ENCODE peak calls at places on chromosome 10, in five cellular contexts. R is activated naive CD8-positive, alpha-beta T cell treated with anti-CD3 and anti-CD28 coated beads for 36 hours; U is psoas muscle; K is stimulated activated CD4-positive, alpha-beta T cell treated with anti-CD3 and anti-CD28 coated beads, Interleukin-1b, Interleukin-23, amount 100 ng/mL, for 48 hours; Z is substantia nigra. H is an unnamed sample.

GRCh38 chr10:132506711-132507466 is 30.7 kb upstream of the INPP5A start:
- DNase-seq in Z (peak), K (no peak), U (peak), R (no peak), H (peak)

GRCh38 chr10:70481831-70482530 is 3.4 kb downstream of the PALD1 start:
- DNase-seq in U (peak), Z (peak), K (no peak), R (no peak), H (peak)

GRCh38 chr10:15744217-15744865 is 24.6 kb upstream of the ITGA8 start:
- DNase-seq in Z (peak), K (peak), U (no peak), R (peak), H (peak)

GRCh38 chr10:24382979-24383663 is 174.2 kb downstream of the KIAA1217 start:
- DNase-seq in K (no peak), Z (no peak), R (no peak), U (peak), H (no peak)

GRCh38 chr10:104315486-104315921 is 22.8 kb downstream of the ITPRIP start:
- DNase-seq in K (no peak), Z (no peak), R (no peak), U (peak), H (no peak)

GRCh38 chr10:78664929-78665525 is 403.7 kb upstream of the ZMIZ1 start:
- DNase-seq in K (no peak), R (no peak), Z (no peak), U (no peak), H (no peak)

GRCh38 chr10:131678171-131678570 is 222.6 kb upstream of the PPP2R2D start:
- DNase-seq in U (no peak), K (no peak), R (no peak), Z (no peak), H (no peak)

GRCh38 chr10:49115796-49116508 is 630 bp upstream of the VSTM4 start:
- DNase-seq in K (no peak), R (no peak), Z (no peak), U (no peak), H (no peak)

GRCh38 chr10:32412499-32412853 is 33.5 kb upstream of the CCDC7 start:
- DNase-seq in Z (no peak), U (no peak), K (no peak), R (no peak), H (no peak)

GRCh38 chr10:103192089-103192450 is 1.0 kb downstream of the NT5C2 start:
- DNase-seq in K (peak), U (no peak), R (no peak), Z (no peak), H (no peak)

GRCh38 chr10:124035928-124036558 is 57.4 kb downstream of the CHST15 start:
- DNase-seq in U (peak), R (peak), K (peak), Z (no peak), H (peak)

GRCh38 chr10:49187950-49188761 is at the start of gene TMEM273:
- DNase-seq in R (no peak), U (peak), Z (peak), K (no peak), H (peak)

GRCh38 chr10:74081192-74081803 is 69.3 kb downstream of the AP3M1 start:
- DNase-seq in K (peak), R (peak), Z (peak), U (no peak), H (peak)

GRCh38 chr10:132878091-132878729 is 64.2 kb downstream of the CFAP46 start:
- DNase-seq in R (no peak), K (no peak), U (peak), Z (no peak), H (peak)

GRCh38 chr10:33095867-33096479 is 137.9 kb upstream of the ITGB1 start:
- DNase-seq in U (no peak), Z (no peak), K (no peak), R (no peak), H (no peak)

GRCh38 chr10:131834152-131834810 is 66.5 kb upstream of the PPP2R2D start:
- DNase-seq in K (no peak), Z (no peak), U (peak), R (no peak), H (no peak)

GRCh38 chr10:130368761-130369560 is 232.8 kb downstream of the GLRX3 start:
- DNase-seq in R (no peak), Z (no peak), K (no peak), U (no peak), H (no peak)

GRCh38 chr10:30902621-30903396 is 128.9 kb downstream of the ZNF438 start:
- DNase-seq in K (no peak), Z (no peak), R (no peak), U (peak), H (peak)

GRCh38 chr10:11178606-11179221 is 161.0 kb downstream of the CELF2 start:
- DNase-seq in K (peak), Z (no peak), U (no peak), R (peak), H (no peak)

GRCh38 chr10:62075912-62076311 is 174.4 kb downstream of the ARID5B start:
- DNase-seq in R (no peak), K (no peak), U (no peak), Z (no peak), H (no peak)

GRCh38 chr10:5665380-5666323 is 743 bp downstream of the ASB13 start:
- DNase-seq in R (no peak), U (peak), K (no peak), Z (peak), H (peak)

GRCh38 chr10:2985729-2986232 is 81.6 kb upstream of the PFKP start:
- DNase-seq in U (no peak), Z (no peak), K (no peak), R (no peak), H (no peak)

GRCh38 chr10:133230387-133231195 is 574 bp downstream of the UTF1 start:
- DNase-seq in R (peak), U (no peak), K (no peak), Z (peak), H (no peak)

GRCh38 chr10:91163269-91163708 is 57.2 kb upstream of the PCGF5 start:
- DNase-seq in Z (peak), R (peak), K (peak), U (peak), H (peak)

GRCh38 chr10:88278912-88279311 is 304.2 kb downstream of the RNLS start:
- DNase-seq in Z (no peak), K (no peak), U (no peak), R (no peak), H (no peak)

GRCh38 chr10:49600046-49600445 is 10.1 kb upstream of the SLC18A3 start:
- DNase-seq in K (no peak), Z (no peak), U (peak), R (no peak), H (no peak)

GRCh38 chr10:16602104-16602735 is 80.5 kb upstream of the C1QL3 start:
- DNase-seq in R (no peak), U (no peak), K (no peak), Z (no peak), H (no peak)

GRCh38 chr10:88883443-88883799 is 3.4 kb downstream of the STAMBPL1 start:
- DNase-seq in R (no peak), U (no peak), K (no peak), Z (no peak), H (no peak)

GRCh38 chr10:3471927-3472704 is 299.5 kb upstream of the PITRM1 start:
- DNase-seq in U (no peak), Z (peak), R (no peak), K (no peak), H (no peak)

GRCh38 chr10:24642921-24643678 is 80.6 kb downstream of the ARHGAP21 start:
- DNase-seq in U (no peak), Z (no peak), R (no peak), K (no peak), H (no peak)

GRCh38 chr10:25104441-25104840 is 70.4 kb upstream of the GPR158 start:
- DNase-seq in R (no peak), Z (peak), U (no peak), K (no peak), H (no peak)

GRCh38 chr10:62831346-62831745 is 15.2 kb upstream of the EGR2 start:
- DNase-seq in R (no peak), U (no peak), Z (no peak), K (no peak), H (no peak)

GRCh38 chr10:78863121-78863520 is 205.6 kb upstream of the ZMIZ1 start:
- DNase-seq in Z (no peak), K (no peak), R (no peak), U (no peak), H (no peak)

H was measured in uterus.